ENCODE peak calls at places on chromosomes 12 and 14, in six cellular contexts. T is IMR-90, G is neuronal stem cell, B is mesendoderm, E is H1, M is mesenchymal stem cell. X is an unnamed sample.

GRCh38 chr12:76820888-76821482 is 57.1 kb downstream of the ZDHHC17 start:
- DNase-seq in E (no peak), G (peak), M (peak), B (peak), T (peak), X (peak)

GRCh38 chr12:53862831-53863230 is 75.8 kb upstream of the HOXC13 start:
- DNase-seq in T (peak), G (no peak), B (no peak), E (no peak), M (no peak), X (peak)

GRCh38 chr12:103868215-103868614 is 27.2 kb upstream of the NT5DC3 start:
- DNase-seq in M (no peak), G (no peak), B (no peak), E (no peak), T (no peak), X (no peak)

GRCh38 chr12:63103489-63104131 is 47.4 kb downstream of the AVPR1A start:
- DNase-seq in E (no peak), G (no peak), T (peak), M (peak), B (peak), X (peak)

GRCh38 chr12:10190558-10191388 is 11.9 kb downstream of the TMEM52B start:
- DNase-seq in E (peak), G (no peak), B (peak), T (peak), M (peak), X (peak)

GRCh38 chr14:105485720-105486332 is 860 bp upstream of the CRIP1 start:
- DNase-seq in G (no peak), M (peak), T (no peak), E (peak), B (peak), X (peak)

GRCh38 chr14:96824283-96824682 is 27.1 kb downstream of the VRK1 start:
- DNase-seq in T (peak), M (peak), B (no peak), G (no peak), E (no peak), X (peak)

GRCh38 chr12:106774808-106775524 is 484 bp downstream of the RIC8B start:
- DNase-seq in E (no peak), B (no peak), G (no peak), M (no peak), T (no peak), X (no peak)

GRCh38 chr12:121786441-121786825 is 7.1 kb downstream of the RHOF start:
- DNase-seq in B (peak), M (peak), G (no peak), E (no peak), T (peak), X (peak)

GRCh38 chr12:66648336-66648735 is 30.5 kb downstream of the GRIP1 start:
- DNase-seq in B (no peak), E (no peak), G (no peak), T (peak), M (peak), X (no peak)

GRCh38 chr14:91142214-91142668 is 28.4 kb downstream of the DGLUCY start:
- DNase-seq in G (no peak), M (no peak), B (no peak), T (no peak), E (no peak), X (no peak)

DNA sequence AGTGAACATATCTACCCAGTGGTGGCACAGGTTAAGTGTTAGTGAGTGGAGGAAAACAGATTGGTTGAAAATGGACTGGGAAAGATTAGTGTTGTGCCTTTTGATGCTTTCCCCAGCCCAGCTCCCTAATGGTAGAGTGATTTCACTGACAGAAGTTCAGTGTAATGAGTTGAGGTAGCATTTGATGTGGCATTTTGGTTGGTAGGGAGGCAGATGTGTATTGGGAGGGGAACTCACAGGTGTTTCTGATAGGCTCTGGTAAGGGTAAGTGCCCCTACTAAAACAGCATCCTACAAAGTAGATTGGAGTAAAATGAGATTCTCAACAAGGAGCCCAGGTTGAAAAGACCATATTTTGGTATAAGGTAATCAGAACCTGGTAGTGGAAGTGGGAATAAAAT is 4.2 kb downstream of the TBK1 start:
- DNase-seq in M (no peak), E (no peak), B (no peak), T (no peak), G (no peak), X (no peak)
- H3K4me3 ChIP-seq in M (no peak), E (no peak), B (no peak), T (no peak), G (no peak), X (no peak)

GRCh38 chr12:70393787-70394519 is 27.9 kb downstream of the KCNMB4 start:
- DNase-seq in T (peak), B (no peak), G (no peak), M (peak), E (no peak), X (peak)
- H3K4me2 ChIP-seq in T (no peak), B (no peak), G (no peak), M (no peak), E (no peak), X (no peak)

GRCh38 chr14:75277000-75277795 is 1.4 kb upstream of the FOS start:
- DNase-seq in E (peak), G (peak), M (peak), B (peak), T (peak), X (peak)
- H3K4ac ChIP-seq in E (no peak), G (no peak), M (peak), B (no peak), T (no peak), X (peak)

DNA sequence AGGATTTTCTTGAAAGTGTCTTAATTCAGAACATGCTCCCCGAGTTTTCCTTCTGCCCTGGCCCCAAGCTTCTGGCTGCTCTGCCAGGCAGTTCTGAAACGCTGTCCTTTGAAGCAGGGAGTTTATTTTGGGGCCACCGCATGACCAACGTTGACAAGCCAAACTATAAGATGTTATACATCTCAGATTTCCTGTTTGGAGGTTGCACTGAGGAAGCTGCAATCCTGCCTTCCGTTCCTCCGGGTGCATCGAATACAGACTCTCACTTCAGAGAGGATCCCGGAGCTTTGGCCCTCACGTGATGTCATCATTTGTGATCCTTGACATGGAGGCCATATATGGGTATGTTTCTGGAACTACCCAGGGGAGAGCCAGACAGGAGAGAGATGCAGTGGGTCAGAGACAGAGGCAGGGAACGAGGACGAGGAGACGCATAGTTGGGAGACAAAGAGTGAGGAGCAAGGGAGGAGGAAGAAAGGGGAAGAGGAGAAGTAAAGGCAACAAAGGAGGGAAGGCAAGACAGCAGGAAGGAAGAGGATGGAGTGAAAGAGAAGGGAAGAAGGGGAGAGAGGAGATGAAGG is at the start of gene ASB2:
- DNase-seq in B (no peak), T (peak), E (no peak), M (no peak), G (no peak), X (no peak)
- H3K4me3 ChIP-seq in B (no peak), T (no peak), E (no peak), M (peak), G (no peak), X (no peak)

GRCh38 chr14:72352012-72352411 is 419.8 kb downstream of the RGS6 start:
- DNase-seq in T (no peak), G (no peak), E (no peak), B (no peak), M (no peak), X (no peak)

DNA sequence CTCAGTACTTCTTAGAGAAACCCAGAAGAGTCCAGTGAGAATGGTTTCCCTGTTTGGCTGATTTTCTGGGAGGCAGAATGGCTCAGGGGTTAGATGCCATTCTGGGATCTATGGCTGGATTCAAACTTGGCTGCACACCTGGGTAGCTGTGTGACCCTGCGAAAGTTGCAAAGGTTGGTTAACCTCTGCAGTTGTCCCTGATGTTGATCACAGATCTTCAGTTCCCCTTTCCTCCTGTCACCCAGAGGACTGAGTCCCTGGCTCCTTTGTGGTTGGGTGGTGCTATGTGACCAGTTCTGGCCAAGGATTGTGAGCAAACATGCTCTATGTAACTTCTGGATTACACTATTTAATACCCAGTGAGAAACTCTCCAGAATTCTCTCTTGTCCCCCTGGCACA is 418.0 kb downstream of the RGS6 start:
- DNase-seq in G (no peak), B (no peak), T (no peak), M (no peak), E (no peak), X (no peak)
- H3K4me2 ChIP-seq in G (no peak), B (no peak), T (no peak), M (no peak), E (no peak), X (no peak)

GRCh38 chr12:48572326-48572725 is 2.5 kb upstream of the LALBA start:
- DNase-seq in T (no peak), B (no peak), M (no peak), G (no peak), E (no peak), X (no peak)
- H3K4ac ChIP-seq in T (no peak), B (no peak), M (no peak), G (no peak), E (no peak), X (no peak)

GRCh38 chr12:110849748-110850403 is 3.1 kb downstream of the CCDC63 start:
- DNase-seq in B (peak), M (no peak), E (no peak), T (no peak), G (no peak), X (no peak)

GRCh38 chr12:110844551-110845395 is 2.0 kb upstream of the CCDC63 start:
- DNase-seq in G (no peak), B (no peak), M (peak), E (no peak), T (no peak), X (no peak)

GRCh38 chr12:110844131-110844530 is 2.7 kb upstream of the CCDC63 start:
- DNase-seq in T (no peak), M (no peak), G (no peak), B (no peak), E (no peak), X (peak)

GRCh38 chr12:110848524-110848923 is 1.7 kb downstream of the CCDC63 start:
- DNase-seq in M (no peak), E (no peak), G (no peak), B (no peak), T (no peak), X (no peak)

GRCh38 chr12:110846615-110847566 is at the start of gene CCDC63:
- DNase-seq in M (peak), T (no peak), G (peak), E (peak), B (peak), X (peak)
- H3K4me3 ChIP-seq in M (peak), T (peak), G (no peak), E (peak), B (peak), X (peak)

GRCh38 chr14:52060080-52060479 is 8.8 kb downstream of the NID2 start:
- DNase-seq in E (no peak), M (no peak), B (no peak), T (no peak), G (no peak), X (no peak)
- H3K4me2 ChIP-seq in E (no peak), M (no peak), B (no peak), T (no peak), G (no peak), X (no peak)

GRCh38 chr14:100156776-100157175 is 2.7 kb downstream of the DEGS2 start:
- DNase-seq in M (no peak), B (no peak), E (no peak), T (no peak), G (no peak), X (no peak)
- H3K4ac ChIP-seq in M (no peak), B (no peak), E (no peak), T (no peak), G (no peak), X (no peak)

GRCh38 chr14:61326847-61327246 is 5.5 kb downstream of the PRKCH start:
- DNase-seq in M (no peak), G (no peak), E (no peak), T (no peak), B (peak), X (no peak)
- H3K4me3 ChIP-seq in M (no peak), G (no peak), E (no peak), T (no peak), B (no peak), X (no peak)